ENCODE peak calls at places on chromosomes 12 and 14, in six cellular contexts. Q is stomach, P is GM12892, I is natural killer cell, N is head of caudate nucleus, Y is NCI-H1436. A is an unnamed sample.

GRCh38 chr12:75404231-75404630 is 13.3 kb downstream of the GLIPR1L2 start:
- DNase-seq in Q (no peak), P (no peak), I (no peak), N (no peak), Y (no peak), A (no peak)

GRCh38 chr12:69555461-69555860 is 29.8 kb upstream of the CCT2 start:
- DNase-seq in Q (no peak), P (no peak), I (no peak), N (no peak), Y (no peak), A (no peak)

GRCh38 chr12:124492879-124493808 is 74.3 kb downstream of the NCOR2 start:
- DNase-seq in Q (no peak), P (no peak), I (no peak), N (no peak), Y (no peak), A (no peak)

GRCh38 chr12:120761581-120761980 is 36.0 kb downstream of the ACADS start:
- DNase-seq in Q (peak; percentile 46), P (no peak), I (no peak), N (no peak), Y (peak; percentile 66), A (no peak)

GRCh38 chr12:32399045-32399372 is 349 bp upstream of the FGD4 start:
- DNase-seq in Q (no peak), P (no peak), I (no peak), N (no peak), Y (no peak), A (no peak)

GRCh38 chr14:101118746-101119610 is 215.5 kb upstream of the RTL1 start:
- DNase-seq in Q (peak; percentile 17), P (no peak), I (no peak), N (no peak), Y (no peak), A (no peak)

GRCh38 chr12:52825961-52826360 is 8.2 kb downstream of the KRT79 start:
- DNase-seq in Q (no peak), P (no peak), I (no peak), N (no peak), Y (no peak), A (no peak)

GRCh38 chr12:115752913-115753726 is 524.4 kb downstream of the MED13L start:
- DNase-seq in Q (peak; percentile 33), P (peak; percentile 6), I (no peak), N (peak; percentile 55), Y (peak; percentile 55), A (no peak)

GRCh38 chr14:61860294-61860918 is 98.2 kb downstream of the SNAPC1 start:
- DNase-seq in Q (peak; percentile 47), P (peak; percentile 40), I (peak; percentile 41), N (peak; percentile 48), Y (peak; percentile 17), A (peak; percentile 7)

GRCh38 chr12:19338405-19338804 is 100.9 kb upstream of the AEBP2 start:
- DNase-seq in Q (no peak), P (no peak), I (no peak), N (no peak), Y (no peak), A (no peak)

GRCh38 chr14:84857129-84857528 is 672.8 kb upstream of the FLRT2 start:
- DNase-seq in Q (no peak), P (no peak), I (no peak), N (no peak), Y (no peak), A (no peak)

GRCh38 chr14:45373877-45374276 is 120.9 kb upstream of the MIS18BP1 start:
- DNase-seq in Q (no peak), P (no peak), I (no peak), N (no peak), Y (no peak), A (no peak)

GRCh38 chr12:52243774-52244614 is 11.0 kb downstream of the KRT7 start:
- DNase-seq in Q (peak; percentile 85), P (peak; percentile 81), I (peak; percentile 38), N (no peak), Y (no peak), A (no peak)

GRCh38 chr12:131896080-131896810 is 1.8 kb downstream of the ULK1 start:
- DNase-seq in Q (peak; percentile 96), P (peak; percentile 93), I (peak; percentile 78), N (peak; percentile 84), Y (peak; percentile 33), A (no peak)

GRCh38 chr12:68078737-68079136 is 80.8 kb downstream of the IFNG start:
- DNase-seq in Q (no peak), P (no peak), I (no peak), N (no peak), Y (no peak), A (no peak)

GRCh38 chr14:34872822-34873590 is 2.2 kb downstream of the BAZ1A start:
- DNase-seq in Q (no peak), P (peak; percentile 6), I (no peak), N (no peak), Y (no peak), A (no peak)

GRCh38 chr12:50488801-50489200 is 16.0 kb upstream of the DIP2B start:
- DNase-seq in Q (no peak), P (no peak), I (no peak), N (no peak), Y (no peak), A (no peak)

GRCh38 chr12:68200854-68201253 is 24.8 kb downstream of the IL26 start:
- DNase-seq in Q (no peak), P (no peak), I (no peak), N (no peak), Y (no peak), A (no peak)

GRCh38 chr14:31224808-31225207 is 17.2 kb upstream of the HECTD1 start:
- DNase-seq in Q (no peak), P (no peak), I (no peak), N (no peak), Y (no peak), A (no peak)

GRCh38 chr14:70885343-70886014 is 21.8 kb upstream of the PCNX1 start:
- DNase-seq in Q (no peak), P (no peak), I (no peak), N (no peak), Y (no peak), A (no peak)

A was measured in nucleus accumbens.